ENCODE peak calls at places on chromosomes 3 and 15, in ten cellular contexts. One of them, this sample, is unnamed.

GRCh38 chr15:70653426-70653825 is 109.9 kb downstream of the UACA start:
- DNase-seq in testis: no peak
- DNase-seq in lower leg skin: no peak
- DNase-seq in stomach: no peak
- DNase-seq in K562: no peak
- DNase-seq in body of pancreas: no peak
- DNase-seq in H54: no peak
- DNase-seq in Peyer's patch: no peak
- DNase-seq in A549: no peak
- DNase-seq in IMR-90: no peak
- DNase-seq in this sample: no peak

GRCh38 chr15:29934251-29934650 is 112.0 kb upstream of the TJP1 start:
- DNase-seq in testis: no peak
- DNase-seq in lower leg skin: no peak
- DNase-seq in stomach: no peak
- DNase-seq in K562: no peak
- DNase-seq in body of pancreas: no peak
- DNase-seq in H54: peak; percentile 24
- DNase-seq in Peyer's patch: no peak
- DNase-seq in A549: peak; percentile 72
- DNase-seq in IMR-90: peak; percentile 87
- DNase-seq in this sample: no peak

GRCh38 chr3:110903771-110904532 is 167.7 kb upstream of the NECTIN3 start:
- DNase-seq in testis: no peak
- DNase-seq in lower leg skin: no peak
- DNase-seq in stomach: no peak
- DNase-seq in K562: no peak
- DNase-seq in body of pancreas: no peak
- DNase-seq in H54: no peak
- DNase-seq in Peyer's patch: no peak
- DNase-seq in A549: no peak
- DNase-seq in IMR-90: no peak
- DNase-seq in this sample: no peak

GRCh38 chr15:65939901-65940617 is 70.8 kb downstream of the RAB11A start:
- DNase-seq in testis: no peak
- DNase-seq in lower leg skin: no peak
- DNase-seq in stomach: peak; percentile 52
- DNase-seq in K562: no peak
- DNase-seq in body of pancreas: no peak
- DNase-seq in H54: peak; percentile 70
- DNase-seq in Peyer's patch: no peak
- DNase-seq in A549: peak; percentile 87
- DNase-seq in IMR-90: peak; percentile 79
- DNase-seq in this sample: no peak

GRCh38 chr3:55191911-55192787 is 264.3 kb upstream of the LRTM1 start:
- DNase-seq in testis: no peak
- DNase-seq in lower leg skin: no peak
- DNase-seq in stomach: no peak
- DNase-seq in K562: no peak
- DNase-seq in body of pancreas: no peak
- DNase-seq in H54: peak; percentile 36
- DNase-seq in Peyer's patch: no peak
- DNase-seq in A549: peak; percentile 16
- DNase-seq in IMR-90: peak; percentile 98
- DNase-seq in this sample: no peak

GRCh38 chr3:143266936-143267335 is 147.4 kb downstream of the CHST2 start:
- DNase-seq in testis: no peak
- DNase-seq in lower leg skin: no peak
- DNase-seq in stomach: no peak
- DNase-seq in K562: no peak
- DNase-seq in body of pancreas: no peak
- DNase-seq in H54: no peak
- DNase-seq in Peyer's patch: no peak
- DNase-seq in A549: no peak
- DNase-seq in IMR-90: no peak
- DNase-seq in this sample: no peak

GRCh38 chr15:98905981-98906711 is 101.4 kb downstream of the PGPEP1L start:
- DNase-seq in testis: no peak
- DNase-seq in lower leg skin: no peak
- DNase-seq in stomach: no peak
- DNase-seq in K562: no peak
- DNase-seq in body of pancreas: no peak
- DNase-seq in H54: no peak
- DNase-seq in Peyer's patch: no peak
- DNase-seq in A549: no peak
- DNase-seq in IMR-90: no peak
- DNase-seq in this sample: no peak

GRCh38 chr3:34919025-34919424 is 720.3 kb upstream of the ARPP21 start:
- DNase-seq in testis: no peak
- DNase-seq in lower leg skin: no peak
- DNase-seq in stomach: no peak
- DNase-seq in K562: no peak
- DNase-seq in body of pancreas: no peak
- DNase-seq in H54: no peak
- DNase-seq in Peyer's patch: no peak
- DNase-seq in A549: no peak
- DNase-seq in IMR-90: no peak
- DNase-seq in this sample: no peak

GRCh38 chr15:93288718-93289117 is 199.7 kb upstream of the RGMA start:
- DNase-seq in testis: no peak
- DNase-seq in lower leg skin: peak; percentile 36
- DNase-seq in stomach: no peak
- DNase-seq in K562: no peak
- DNase-seq in body of pancreas: no peak
- DNase-seq in H54: no peak
- DNase-seq in Peyer's patch: no peak
- DNase-seq in A549: no peak
- DNase-seq in IMR-90: no peak
- DNase-seq in this sample: no peak

GRCh38 chr3:76321615-76322014 is 536.3 kb upstream of the ZNF717 start:
- DNase-seq in testis: no peak
- DNase-seq in lower leg skin: no peak
- DNase-seq in stomach: no peak
- DNase-seq in K562: no peak
- DNase-seq in body of pancreas: no peak
- DNase-seq in H54: no peak
- DNase-seq in Peyer's patch: no peak
- DNase-seq in A549: no peak
- DNase-seq in IMR-90: no peak
- DNase-seq in this sample: no peak

GRCh38 chr3:126355777-126356372 is 1.3 kb downstream of the KLF15 start:
- DNase-seq in testis: peak; percentile 97
- DNase-seq in lower leg skin: peak; percentile 99
- DNase-seq in stomach: peak; percentile 98
- DNase-seq in K562: peak; percentile 94
- DNase-seq in body of pancreas: peak; percentile 99
- DNase-seq in H54: no peak
- DNase-seq in Peyer's patch: peak; percentile 82
- DNase-seq in A549: no peak
- DNase-seq in IMR-90: peak; percentile 52
- DNase-seq in this sample: peak; percentile 94
- TF ChIP-seq POLR2A in testis: no peak
- TF ChIP-seq POLR2A in lower leg skin: no peak
- TF ChIP-seq POLR2A in stomach: no peak
- TF ChIP-seq POLR2A in K562: peak; percentile 46
- TF ChIP-seq POLR2A in body of pancreas: peak; percentile 97
- TF ChIP-seq POLR2A in H54: no peak
- TF ChIP-seq POLR2A in Peyer's patch: no peak
- TF ChIP-seq POLR2A in A549: no peak
- TF ChIP-seq POLR2A in IMR-90: no peak
- TF ChIP-seq POLR2A in this sample: no peak

DNA sequence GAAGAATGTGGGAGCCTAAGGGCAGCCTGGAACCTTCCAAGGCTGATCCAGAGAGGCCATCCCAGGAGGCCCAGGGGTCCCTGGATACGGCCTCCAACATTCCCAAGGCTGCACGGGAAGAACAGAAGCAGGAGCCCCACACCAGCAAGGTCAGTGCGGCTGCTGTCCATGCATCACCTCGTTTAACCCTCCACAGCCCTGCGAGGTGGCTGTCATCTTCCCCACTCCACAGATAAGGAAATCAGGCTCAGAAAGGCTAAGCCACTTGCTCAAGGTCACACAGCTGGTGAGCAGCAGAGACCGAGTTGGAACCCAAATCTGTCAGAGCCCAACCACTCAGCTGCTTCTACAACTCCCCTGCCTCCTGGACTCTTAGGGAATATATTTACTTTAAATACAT is 21.6 kb downstream of the SEMA7A start:
- DNase-seq in testis: no peak
- DNase-seq in lower leg skin: no peak
- DNase-seq in stomach: no peak
- DNase-seq in K562: no peak
- DNase-seq in body of pancreas: no peak
- DNase-seq in H54: no peak
- DNase-seq in Peyer's patch: no peak
- DNase-seq in A549: no peak
- DNase-seq in IMR-90: no peak
- DNase-seq in this sample: no peak
- TF ChIP-seq POLR2A in testis: no peak
- TF ChIP-seq POLR2A in lower leg skin: no peak
- TF ChIP-seq POLR2A in stomach: no peak
- TF ChIP-seq POLR2A in K562: no peak
- TF ChIP-seq POLR2A in body of pancreas: no peak
- TF ChIP-seq POLR2A in H54: no peak
- TF ChIP-seq POLR2A in Peyer's patch: no peak
- TF ChIP-seq POLR2A in A549: no peak
- TF ChIP-seq POLR2A in IMR-90: no peak
- TF ChIP-seq POLR2A in this sample: no peak

DNA sequence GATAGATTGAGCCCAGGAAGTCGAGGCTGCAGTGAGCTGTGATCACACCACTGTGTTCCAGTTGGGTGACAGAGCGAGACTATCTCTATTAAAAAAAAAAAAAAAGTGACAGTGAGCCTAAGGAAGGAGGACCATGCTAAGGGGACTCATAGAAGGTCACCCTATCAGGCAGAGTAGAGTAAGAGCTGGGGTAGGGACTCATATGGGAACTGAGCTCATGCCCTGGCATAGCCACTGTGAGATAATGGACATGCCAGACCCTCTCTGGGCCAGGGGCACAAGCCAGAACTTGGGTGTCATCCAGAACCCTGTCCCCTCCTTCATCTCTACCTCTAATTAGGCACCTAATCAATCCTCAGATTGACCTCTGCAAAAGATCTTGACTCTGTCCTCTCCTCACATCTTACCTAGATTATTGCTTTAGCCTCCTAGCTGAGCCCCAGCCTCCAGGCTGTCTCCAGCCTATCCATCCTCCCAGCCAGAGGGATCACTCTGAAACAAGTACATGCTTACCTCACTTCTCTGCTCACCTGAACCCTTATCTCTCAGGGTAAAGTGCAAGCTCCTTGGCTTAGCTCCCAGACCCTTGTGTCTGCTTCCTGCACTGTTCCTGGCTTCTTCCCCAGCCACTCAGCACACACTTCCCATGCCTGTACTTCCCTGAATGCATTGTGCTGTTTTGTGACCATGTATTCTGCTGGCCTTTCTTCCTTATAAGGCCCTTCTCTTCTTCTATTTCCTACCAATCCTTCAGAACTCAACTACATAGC is 76.4 kb downstream of the DAPK2 start:
- DNase-seq in testis: no peak
- DNase-seq in lower leg skin: peak; percentile 68
- DNase-seq in stomach: peak; percentile 89
- DNase-seq in K562: peak; percentile 23
- DNase-seq in body of pancreas: peak; percentile 95
- DNase-seq in H54: no peak
- DNase-seq in Peyer's patch: peak; percentile 68
- DNase-seq in A549: no peak
- DNase-seq in IMR-90: no peak
- DNase-seq in this sample: no peak
- TF ChIP-seq POLR2A in testis: no peak
- TF ChIP-seq POLR2A in lower leg skin: no peak
- TF ChIP-seq POLR2A in stomach: no peak
- TF ChIP-seq POLR2A in K562: no peak
- TF ChIP-seq POLR2A in body of pancreas: peak; percentile 28
- TF ChIP-seq POLR2A in H54: no peak
- TF ChIP-seq POLR2A in Peyer's patch: peak; percentile 62
- TF ChIP-seq POLR2A in A549: no peak
- TF ChIP-seq POLR2A in IMR-90: no peak
- TF ChIP-seq POLR2A in this sample: no peak

GRCh38 chr3:50354850-50355249 is 4.2 kb downstream of the CYB561D2 start:
- DNase-seq in testis: no peak
- DNase-seq in lower leg skin: no peak
- DNase-seq in stomach: no peak
- DNase-seq in K562: no peak
- DNase-seq in body of pancreas: no peak
- DNase-seq in H54: no peak
- DNase-seq in Peyer's patch: no peak
- DNase-seq in A549: no peak
- DNase-seq in IMR-90: no peak
- DNase-seq in this sample: no peak

GRCh38 chr3:50351318-50351687 is 641 bp downstream of the CYB561D2 start:
- DNase-seq in testis: no peak
- DNase-seq in lower leg skin: no peak
- DNase-seq in stomach: no peak
- DNase-seq in K562: no peak
- DNase-seq in body of pancreas: no peak
- DNase-seq in H54: no peak
- DNase-seq in Peyer's patch: no peak
- DNase-seq in A549: no peak
- DNase-seq in IMR-90: no peak
- DNase-seq in this sample: no peak

GRCh38 chr3:50354186-50354764 is 3.6 kb downstream of the CYB561D2 start:
- DNase-seq in testis: no peak
- DNase-seq in lower leg skin: no peak
- DNase-seq in stomach: no peak
- DNase-seq in K562: no peak
- DNase-seq in body of pancreas: no peak
- DNase-seq in H54: no peak
- DNase-seq in Peyer's patch: no peak
- DNase-seq in A549: no peak
- DNase-seq in IMR-90: no peak
- DNase-seq in this sample: peak; percentile 86

GRCh38 chr3:50352762-50353161 is 2.1 kb downstream of the CYB561D2 start:
- DNase-seq in testis: no peak
- DNase-seq in lower leg skin: no peak
- DNase-seq in stomach: no peak
- DNase-seq in K562: no peak
- DNase-seq in body of pancreas: no peak
- DNase-seq in H54: no peak
- DNase-seq in Peyer's patch: no peak
- DNase-seq in A549: peak; percentile 56
- DNase-seq in IMR-90: peak; percentile 29
- DNase-seq in this sample: no peak

DNA sequence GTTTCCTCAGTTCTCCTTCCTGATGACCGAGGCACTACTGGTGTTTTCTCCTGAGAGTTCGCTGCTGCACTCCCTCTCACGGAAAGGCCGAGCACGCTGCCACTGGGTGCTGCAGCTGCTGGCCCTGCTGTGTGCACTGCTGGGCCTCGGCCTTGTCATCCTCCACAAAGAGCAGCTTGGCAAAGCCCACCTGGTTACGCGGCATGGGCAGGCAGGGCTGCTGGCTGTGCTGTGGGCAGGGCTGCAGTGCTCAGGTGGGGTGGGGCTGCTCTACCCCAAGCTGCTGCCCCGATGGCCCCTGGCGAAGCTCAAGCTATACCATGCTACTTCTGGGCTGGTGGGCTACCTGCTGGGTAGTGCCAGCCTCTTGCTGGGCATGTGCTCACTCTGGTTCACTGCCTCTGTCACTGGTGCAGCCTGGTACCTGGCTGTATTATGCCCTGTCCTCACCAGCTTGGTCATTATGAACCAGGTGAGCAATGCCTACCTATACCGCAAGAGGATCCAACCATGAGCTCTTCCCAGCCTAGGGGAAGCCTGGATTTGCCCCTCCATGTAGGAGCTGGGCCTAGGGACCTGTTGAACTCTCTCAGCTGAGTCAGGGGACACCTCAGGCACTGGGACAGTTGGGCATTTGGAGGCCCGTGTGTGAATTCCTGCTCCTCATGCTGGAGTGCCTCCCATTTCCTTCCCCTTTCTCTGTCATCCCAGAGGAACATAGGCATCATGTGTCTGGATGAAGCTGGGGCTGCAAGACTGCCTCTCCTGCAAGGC is 2.8 kb downstream of the CYB561D2 start:
- DNase-seq in testis: no peak
- DNase-seq in lower leg skin: no peak
- DNase-seq in stomach: no peak
- DNase-seq in K562: no peak
- DNase-seq in body of pancreas: no peak
- DNase-seq in H54: no peak
- DNase-seq in Peyer's patch: no peak
- DNase-seq in A549: no peak
- DNase-seq in IMR-90: no peak
- DNase-seq in this sample: no peak
- TF ChIP-seq POLR2A in testis: no peak
- TF ChIP-seq POLR2A in lower leg skin: no peak
- TF ChIP-seq POLR2A in stomach: no peak
- TF ChIP-seq POLR2A in K562: peak; percentile 18
- TF ChIP-seq POLR2A in body of pancreas: no peak
- TF ChIP-seq POLR2A in H54: no peak
- TF ChIP-seq POLR2A in Peyer's patch: no peak
- TF ChIP-seq POLR2A in A549: no peak
- TF ChIP-seq POLR2A in IMR-90: no peak
- TF ChIP-seq POLR2A in this sample: no peak